ENCODE peak calls at places on chromosomes 3 and 15, in seven cellular contexts. One of them, this sample, is unnamed.

GRCh38 chr3:107629556-107629955 is 106.8 kb downstream of the BBX start:
- DNase-seq in GM23248: no peak
- DNase-seq in lower lobe of right lung: no peak
- DNase-seq in IMR-90: peak
- DNase-seq in PC-3: no peak
- DNase-seq in mammary epithelial cell: no peak
- DNase-seq in A549: no peak
- DNase-seq in this sample: no peak

GRCh38 chr15:67082007-67082536 is 16.7 kb downstream of the SMAD3 start:
- DNase-seq in GM23248: no peak
- DNase-seq in lower lobe of right lung: peak
- DNase-seq in IMR-90: no peak
- DNase-seq in PC-3: peak
- DNase-seq in mammary epithelial cell: no peak
- DNase-seq in A549: no peak
- DNase-seq in this sample: no peak

GRCh38 chr3:105997800-105998526 is 129.2 kb upstream of the CBLB start:
- DNase-seq in GM23248: peak
- DNase-seq in lower lobe of right lung: peak
- DNase-seq in IMR-90: peak
- DNase-seq in PC-3: peak
- DNase-seq in mammary epithelial cell: peak
- DNase-seq in A549: peak
- DNase-seq in this sample: no peak

GRCh38 chr3:170632780-170633179 is 46.9 kb upstream of the SLC7A14 start:
- DNase-seq in GM23248: peak
- DNase-seq in lower lobe of right lung: no peak
- DNase-seq in IMR-90: no peak
- DNase-seq in PC-3: peak
- DNase-seq in mammary epithelial cell: no peak
- DNase-seq in A549: no peak
- DNase-seq in this sample: no peak

GRCh38 chr3:64167346-64167745 is 57.9 kb downstream of the PRICKLE2 start:
- DNase-seq in GM23248: no peak
- DNase-seq in lower lobe of right lung: no peak
- DNase-seq in IMR-90: no peak
- DNase-seq in PC-3: peak
- DNase-seq in mammary epithelial cell: peak
- DNase-seq in A549: no peak
- DNase-seq in this sample: no peak

GRCh38 chr3:134359121-134360010 is 14.9 kb downstream of the AMOTL2 start:
- DNase-seq in GM23248: peak
- DNase-seq in lower lobe of right lung: peak
- DNase-seq in IMR-90: no peak
- DNase-seq in PC-3: no peak
- DNase-seq in mammary epithelial cell: no peak
- DNase-seq in A549: no peak
- DNase-seq in this sample: no peak

GRCh38 chr3:2765002-2765579 is 345.1 kb downstream of the IL5RA start:
- DNase-seq in GM23248: no peak
- DNase-seq in lower lobe of right lung: no peak
- DNase-seq in IMR-90: no peak
- DNase-seq in PC-3: no peak
- DNase-seq in mammary epithelial cell: no peak
- DNase-seq in A549: peak
- DNase-seq in this sample: no peak

GRCh38 chr3:9769426-9770275 is at the start of gene CAMK1:
- DNase-seq in GM23248: peak
- DNase-seq in lower lobe of right lung: peak
- DNase-seq in IMR-90: peak
- DNase-seq in PC-3: peak
- DNase-seq in mammary epithelial cell: peak
- DNase-seq in A549: peak
- DNase-seq in this sample: peak

GRCh38 chr15:50068016-50068415 is 51.0 kb downstream of the ATP8B4 start:
- DNase-seq in GM23248: no peak
- DNase-seq in lower lobe of right lung: no peak
- DNase-seq in IMR-90: no peak
- DNase-seq in PC-3: no peak
- DNase-seq in mammary epithelial cell: no peak
- DNase-seq in A549: no peak
- DNase-seq in this sample: no peak

GRCh38 chr3:171056528-171056927 is 30.0 kb upstream of the SLC2A2 start:
- DNase-seq in GM23248: peak
- DNase-seq in lower lobe of right lung: no peak
- DNase-seq in IMR-90: peak
- DNase-seq in PC-3: peak
- DNase-seq in mammary epithelial cell: peak
- DNase-seq in A549: peak
- DNase-seq in this sample: no peak

GRCh38 chr3:187777331-187778046 is 32.2 kb upstream of the BCL6 start:
- DNase-seq in GM23248: peak
- DNase-seq in lower lobe of right lung: no peak
- DNase-seq in IMR-90: peak
- DNase-seq in PC-3: peak
- DNase-seq in mammary epithelial cell: peak
- DNase-seq in A549: no peak
- DNase-seq in this sample: no peak

GRCh38 chr3:101377796-101378195 is 57.4 kb upstream of the IMPG2 start:
- DNase-seq in GM23248: no peak
- DNase-seq in lower lobe of right lung: no peak
- DNase-seq in IMR-90: peak
- DNase-seq in PC-3: no peak
- DNase-seq in mammary epithelial cell: no peak
- DNase-seq in A549: no peak
- DNase-seq in this sample: no peak

GRCh38 chr3:10609134-10609533 is 103.7 kb upstream of the ATP2B2 start:
- DNase-seq in GM23248: no peak
- DNase-seq in lower lobe of right lung: no peak
- DNase-seq in IMR-90: no peak
- DNase-seq in PC-3: no peak
- DNase-seq in mammary epithelial cell: no peak
- DNase-seq in A549: no peak
- DNase-seq in this sample: peak

GRCh38 chr3:123642182-123642956 is 57.5 kb upstream of the HACD2 start:
- DNase-seq in GM23248: peak
- DNase-seq in lower lobe of right lung: peak
- DNase-seq in IMR-90: peak
- DNase-seq in PC-3: peak
- DNase-seq in mammary epithelial cell: peak
- DNase-seq in A549: peak
- DNase-seq in this sample: peak

GRCh38 chr3:146165844-146166243 is 4.9 kb upstream of the PLOD2 start:
- DNase-seq in GM23248: peak
- DNase-seq in lower lobe of right lung: no peak
- DNase-seq in IMR-90: no peak
- DNase-seq in PC-3: no peak
- DNase-seq in mammary epithelial cell: no peak
- DNase-seq in A549: no peak
- DNase-seq in this sample: no peak

GRCh38 chr15:38696120-38696727 is 131.6 kb upstream of the RASGRP1 start:
- DNase-seq in GM23248: peak
- DNase-seq in lower lobe of right lung: no peak
- DNase-seq in IMR-90: peak
- DNase-seq in PC-3: peak
- DNase-seq in mammary epithelial cell: peak
- DNase-seq in A549: no peak
- DNase-seq in this sample: no peak

GRCh38 chr3:101036676-101037075 is 43.5 kb upstream of the ABI3BP start:
- DNase-seq in GM23248: peak
- DNase-seq in lower lobe of right lung: no peak
- DNase-seq in IMR-90: peak
- DNase-seq in PC-3: no peak
- DNase-seq in mammary epithelial cell: peak
- DNase-seq in A549: no peak
- DNase-seq in this sample: no peak

GRCh38 chr15:58608129-58608590 is 141.3 kb downstream of the ADAM10 start:
- DNase-seq in GM23248: peak
- DNase-seq in lower lobe of right lung: no peak
- DNase-seq in IMR-90: peak
- DNase-seq in PC-3: no peak
- DNase-seq in mammary epithelial cell: no peak
- DNase-seq in A549: no peak
- DNase-seq in this sample: no peak

GRCh38 chr3:50336452-50337174 is 4.0 kb downstream of the RASSF1 start:
- DNase-seq in GM23248: peak
- DNase-seq in lower lobe of right lung: no peak
- DNase-seq in IMR-90: peak
- DNase-seq in PC-3: peak
- DNase-seq in mammary epithelial cell: peak
- DNase-seq in A549: no peak
- DNase-seq in this sample: no peak

GRCh38 chr3:105401691-105402149 is 35.0 kb downstream of the ALCAM start:
- DNase-seq in GM23248: peak
- DNase-seq in lower lobe of right lung: no peak
- DNase-seq in IMR-90: peak
- DNase-seq in PC-3: peak
- DNase-seq in mammary epithelial cell: peak
- DNase-seq in A549: peak
- DNase-seq in this sample: no peak

GRCh38 chr3:124552224-124552623 is 178.0 kb upstream of the UMPS start:
- DNase-seq in GM23248: no peak
- DNase-seq in lower lobe of right lung: no peak
- DNase-seq in IMR-90: peak
- DNase-seq in PC-3: peak
- DNase-seq in mammary epithelial cell: peak
- DNase-seq in A549: peak
- DNase-seq in this sample: no peak

DNA sequence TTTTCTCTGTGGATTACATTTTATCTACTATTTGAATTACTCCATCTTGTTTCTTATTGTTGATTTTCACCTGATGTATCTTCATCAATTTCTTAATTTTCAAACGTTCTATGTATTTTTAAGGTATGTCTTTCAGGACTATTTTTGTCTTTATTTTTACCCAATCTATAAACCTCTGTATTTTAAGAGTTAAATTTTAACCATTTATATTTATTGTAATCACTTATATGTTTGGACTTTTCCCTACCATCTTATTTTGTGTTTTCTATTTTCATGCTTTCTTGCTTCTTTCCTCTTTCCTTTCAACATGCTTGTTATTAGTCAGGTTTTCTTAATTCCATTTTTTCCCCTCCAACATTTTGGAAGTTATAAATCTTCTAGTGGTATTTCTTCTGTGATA is 49.5 kb upstream of the NR2E3 start:
- DNase-seq in GM23248: no peak
- DNase-seq in lower lobe of right lung: no peak
- DNase-seq in IMR-90: no peak
- DNase-seq in PC-3: no peak
- DNase-seq in mammary epithelial cell: no peak
- DNase-seq in A549: no peak
- DNase-seq in this sample: no peak
- H3K27ac ChIP-seq in GM23248: no peak
- H3K27ac ChIP-seq in lower lobe of right lung: no peak
- H3K27ac ChIP-seq in IMR-90: no peak
- H3K27ac ChIP-seq in PC-3: peak
- H3K27ac ChIP-seq in mammary epithelial cell: no peak
- H3K27ac ChIP-seq in A549: no peak
- H3K27ac ChIP-seq in this sample: no peak

GRCh38 chr3:182400838-182401237 is 392.5 kb upstream of the ATP11B start:
- DNase-seq in GM23248: no peak
- DNase-seq in lower lobe of right lung: no peak
- DNase-seq in IMR-90: no peak
- DNase-seq in PC-3: no peak
- DNase-seq in mammary epithelial cell: no peak
- DNase-seq in A549: no peak
- DNase-seq in this sample: no peak

GRCh38 chr3:182404031-182404430 is 389.3 kb upstream of the ATP11B start:
- DNase-seq in GM23248: no peak
- DNase-seq in lower lobe of right lung: no peak
- DNase-seq in IMR-90: no peak
- DNase-seq in PC-3: no peak
- DNase-seq in mammary epithelial cell: no peak
- DNase-seq in A549: no peak
- DNase-seq in this sample: no peak

GRCh38 chr3:182410051-182410450 is 383.3 kb upstream of the ATP11B start:
- DNase-seq in GM23248: no peak
- DNase-seq in lower lobe of right lung: no peak
- DNase-seq in IMR-90: no peak
- DNase-seq in PC-3: peak
- DNase-seq in mammary epithelial cell: peak
- DNase-seq in A549: no peak
- DNase-seq in this sample: no peak

GRCh38 chr3:182399978-182400737 is 393.1 kb upstream of the ATP11B start:
- DNase-seq in GM23248: no peak
- DNase-seq in lower lobe of right lung: no peak
- DNase-seq in IMR-90: no peak
- DNase-seq in PC-3: peak
- DNase-seq in mammary epithelial cell: no peak
- DNase-seq in A549: no peak
- DNase-seq in this sample: no peak

DNA sequence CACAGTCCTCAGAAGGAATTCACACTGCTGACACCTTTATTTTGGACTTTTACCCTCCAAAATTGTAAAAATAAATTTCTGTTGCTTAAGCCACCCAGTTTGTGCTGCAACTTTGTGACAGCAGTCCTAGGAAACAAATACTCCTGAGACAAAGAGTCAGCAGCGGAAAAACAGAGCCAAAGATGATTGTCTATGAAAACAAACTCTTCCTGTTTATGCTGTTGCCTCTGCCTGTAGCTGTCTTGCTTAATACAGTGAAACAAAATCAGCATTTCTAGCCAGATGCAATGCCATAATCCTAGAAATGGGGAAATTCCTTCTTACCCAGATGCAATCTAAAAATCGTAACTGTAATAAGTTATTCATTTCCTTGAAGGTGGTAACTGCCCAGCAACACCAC is 387.6 kb upstream of the ATP11B start:
- DNase-seq in GM23248: no peak
- DNase-seq in lower lobe of right lung: no peak
- DNase-seq in IMR-90: no peak
- DNase-seq in PC-3: no peak
- DNase-seq in mammary epithelial cell: no peak
- DNase-seq in A549: no peak
- DNase-seq in this sample: no peak
- H3K27ac ChIP-seq in GM23248: no peak
- H3K27ac ChIP-seq in lower lobe of right lung: no peak
- H3K27ac ChIP-seq in IMR-90: no peak
- H3K27ac ChIP-seq in PC-3: no peak
- H3K27ac ChIP-seq in mammary epithelial cell: no peak
- H3K27ac ChIP-seq in A549: no peak
- H3K27ac ChIP-seq in this sample: no peak

DNA sequence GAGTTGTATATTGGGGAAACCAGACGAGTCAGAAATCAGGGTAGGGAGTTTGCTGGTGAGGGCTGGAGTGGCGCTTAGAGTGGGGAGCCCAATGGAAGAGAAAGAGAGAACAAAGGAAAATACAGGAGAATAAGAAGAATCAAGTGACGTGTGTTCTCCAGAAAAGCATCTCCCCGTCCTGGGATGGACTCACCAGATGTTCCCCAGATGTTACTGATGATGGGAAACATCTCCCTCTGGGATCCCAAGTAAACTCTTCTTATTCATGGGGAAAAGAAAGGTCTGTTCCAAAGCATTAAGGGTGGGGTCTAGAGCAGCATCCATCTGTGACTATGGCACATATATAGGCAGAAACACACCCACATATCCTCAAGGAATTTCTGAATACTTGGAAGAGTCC is 3.0 kb upstream of the CSRNP1 start:
- DNase-seq in GM23248: no peak
- DNase-seq in lower lobe of right lung: no peak
- DNase-seq in IMR-90: no peak
- DNase-seq in PC-3: no peak
- DNase-seq in mammary epithelial cell: no peak
- DNase-seq in A549: no peak
- DNase-seq in this sample: no peak
- H3K27ac ChIP-seq in GM23248: no peak
- H3K27ac ChIP-seq in lower lobe of right lung: no peak
- H3K27ac ChIP-seq in IMR-90: no peak
- H3K27ac ChIP-seq in PC-3: no peak
- H3K27ac ChIP-seq in mammary epithelial cell: no peak
- H3K27ac ChIP-seq in A549: no peak
- H3K27ac ChIP-seq in this sample: no peak

GRCh38 chr15:48963524-48964113 is at the start of gene SHC4:
- DNase-seq in GM23248: peak
- DNase-seq in lower lobe of right lung: no peak
- DNase-seq in IMR-90: peak
- DNase-seq in PC-3: peak
- DNase-seq in mammary epithelial cell: peak
- DNase-seq in A549: peak
- DNase-seq in this sample: peak
- H3K27ac ChIP-seq in GM23248: peak
- H3K27ac ChIP-seq in lower lobe of right lung: no peak
- H3K27ac ChIP-seq in IMR-90: peak
- H3K27ac ChIP-seq in PC-3: peak
- H3K27ac ChIP-seq in mammary epithelial cell: peak
- H3K27ac ChIP-seq in A549: peak
- H3K27ac ChIP-seq in this sample: no peak

This sample was measured in caudate nucleus.